ENCODE peak calls at places on chromosomes 5 and 9, in eight cellular contexts. W, U, T, Z, I, C, L and X are unnamed samples.

GRCh38 chr9:14346301-14346721 is 32.4 kb upstream of the NFIB start:
- DNase-seq in C (no peak), L (no peak), Z (no peak), W (peak), T (no peak), U (no peak), I (no peak), X (no peak)

GRCh38 chr9:12790883-12791282 is 16.1 kb downstream of the LURAP1L start:
- DNase-seq in C (no peak), Z (no peak), L (no peak), I (no peak), W (no peak), U (no peak), T (no peak), X (no peak)

GRCh38 chr9:134781895-134782294 is 98.7 kb upstream of the FCN2 start:
- DNase-seq in L (no peak), Z (no peak), W (no peak), U (no peak), I (no peak), C (no peak), T (no peak), X (no peak)

GRCh38 chr5:157611571-157612067 is 36.0 kb upstream of the ADAM19 start:
- DNase-seq in T (no peak), L (no peak), W (no peak), U (no peak), Z (no peak), I (no peak), C (no peak), X (no peak)

GRCh38 chr5:123874600-123875201 is 362.7 kb downstream of the CSNK1G3 start:
- DNase-seq in I (no peak), L (no peak), C (no peak), T (no peak), Z (peak), W (no peak), U (no peak), X (no peak)

GRCh38 chr5:102341918-102342317 is 45.8 kb upstream of the SLCO4C1 start:
- DNase-seq in Z (no peak), W (no peak), U (no peak), T (no peak), I (no peak), L (no peak), C (no peak), X (no peak)

GRCh38 chr5:54761213-54761701 is 224.1 kb downstream of the ESM1 start:
- DNase-seq in I (no peak), L (no peak), W (no peak), T (peak), Z (no peak), U (no peak), C (no peak), X (no peak)

GRCh38 chr9:120702075-120702474 is 12.2 kb downstream of the MEGF9 start:
- DNase-seq in C (no peak), L (no peak), I (no peak), W (no peak), U (no peak), Z (no peak), T (peak), X (no peak)

GRCh38 chr9:37035472-37036236 is 1.6 kb upstream of the PAX5 start:
- DNase-seq in Z (no peak), C (no peak), L (no peak), I (no peak), T (no peak), U (no peak), W (no peak), X (no peak)

GRCh38 chr9:16266648-16267276 is 603.7 kb downstream of the BNC2 start:
- DNase-seq in U (no peak), W (no peak), C (no peak), Z (no peak), L (peak), T (no peak), I (no peak), X (no peak)

GRCh38 chr5:173847102-173847501 is 41.0 kb upstream of the CPEB4 start:
- DNase-seq in C (no peak), W (no peak), U (no peak), L (no peak), T (no peak), I (no peak), Z (no peak), X (no peak)

GRCh38 chr9:105993921-105994715 is 299.8 kb downstream of the TMEM38B start:
- DNase-seq in L (no peak), C (no peak), Z (no peak), U (no peak), I (no peak), T (no peak), W (no peak), X (no peak)

GRCh38 chr9:114434878-114435311 is 47.1 kb upstream of the AKNA start:
- DNase-seq in Z (no peak), W (peak), I (no peak), U (no peak), L (no peak), C (peak), T (peak), X (no peak)

GRCh38 chr9:91681461-91682305 is 258.1 kb upstream of the NFIL3 start:
- DNase-seq in Z (peak), T (no peak), L (peak), U (peak), I (peak), W (peak), C (peak), X (peak)

GRCh38 chr5:55220433-55221185 is 6.5 kb downstream of the MCIDAS start:
- DNase-seq in T (no peak), C (no peak), Z (no peak), I (no peak), W (no peak), L (peak), U (no peak), X (no peak)

GRCh38 chr5:139863855-139864558 is 68.4 kb downstream of the PSD2 start:
- DNase-seq in C (peak), W (peak), T (peak), Z (no peak), U (peak), L (peak), I (peak), X (peak)

GRCh38 chr5:54212331-54212730 is 98.0 kb downstream of the ARL15 start:
- DNase-seq in W (no peak), L (no peak), U (no peak), Z (no peak), T (no peak), I (no peak), C (no peak), X (no peak)